ENCODE peak calls at places on chromosomes 12 and 14, in seven cellular contexts. F is bronchial epithelial cell, V is WTC11, C is thyroid gland, O is GM13977, W is OCI-LY7, B is neural crest cell. K is an unnamed sample.

GRCh38 chr12:3972576-3972975 is 99.4 kb upstream of the PARP11 start:
- DNase-seq in F (no peak), V (no peak), C (no peak), O (no peak), W (no peak), B (no peak), K (no peak)

GRCh38 chr14:68146812-68147211 is 327.2 kb downstream of the RAD51B start:
- DNase-seq in F (peak; percentile 67), V (no peak), C (peak; percentile 66), O (no peak), W (no peak), B (no peak), K (peak; percentile 35)

GRCh38 chr12:52608826-52609630 is 7.8 kb upstream of the KRT72 start:
- DNase-seq in F (no peak), V (no peak), C (no peak), O (no peak), W (no peak), B (no peak), K (no peak)

GRCh38 chr12:818733-819132 is 66.4 kb downstream of the WNK1 start:
- DNase-seq in F (peak; percentile 20), V (no peak), C (no peak), O (no peak), W (no peak), B (no peak), K (no peak)

GRCh38 chr14:69087061-69087461 is 65.9 kb downstream of the DCAF5 start:
- DNase-seq in F (no peak), V (no peak), C (peak; percentile 54), O (no peak), W (no peak), B (no peak), K (no peak)

GRCh38 chr12:39431797-39432196 is 11.1 kb downstream of the KIF21A start:
- DNase-seq in F (no peak), V (no peak), C (no peak), O (no peak), W (no peak), B (no peak), K (no peak)

GRCh38 chr14:102362084-102362483 is 606 bp downstream of the CINP start:
- DNase-seq in F (peak; percentile 77), V (no peak), C (no peak), O (peak; percentile 73), W (peak; percentile 4), B (no peak), K (no peak)

GRCh38 chr14:99326041-99326710 is 54.2 kb upstream of the BCL11B start:
- DNase-seq in F (no peak), V (no peak), C (no peak), O (peak; percentile 10), W (no peak), B (no peak), K (no peak)

GRCh38 chr14:24381363-24382102 is 13.5 kb downstream of the NFATC4 start:
- DNase-seq in F (no peak), V (no peak), C (peak; percentile 50), O (no peak), W (no peak), B (no peak), K (no peak)

GRCh38 chr14:91225025-91225424 is 19.5 kb downstream of the GPR68 start:
- DNase-seq in F (peak; percentile 76), V (no peak), C (peak; percentile 44), O (no peak), W (no peak), B (no peak), K (no peak)

DNA sequence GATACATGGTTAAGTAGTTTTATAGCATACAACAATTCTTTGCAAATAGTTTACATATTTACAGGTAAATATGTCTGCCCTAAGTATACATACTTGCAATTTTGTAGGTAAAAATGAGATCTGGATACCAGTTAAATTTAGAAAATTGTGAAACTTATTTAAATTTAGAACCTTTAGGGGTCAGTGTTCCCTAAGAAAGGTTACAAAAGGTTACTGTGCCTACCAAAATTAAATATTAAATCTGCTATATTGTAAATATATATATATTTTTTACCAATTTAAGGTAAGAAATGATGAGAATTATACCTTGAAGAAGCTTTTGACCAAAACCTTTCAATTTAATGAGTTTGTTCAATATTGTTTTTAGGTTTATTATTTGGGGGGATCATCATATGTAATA is 54.0 kb downstream of the MIPOL1 start:
- DNase-seq in F (no peak), V (no peak), C (no peak), O (no peak), W (no peak), B (no peak), K (no peak)
- TF ChIP-seq CTCF in F (no peak), V (no peak), C (no peak), O (no peak), W (peak; percentile 15), B (peak; percentile 51), K (peak; percentile 28)

GRCh38 chr12:105175397-105175990 is 60.5 kb downstream of the APPL2 start:
- DNase-seq in F (no peak), V (no peak), C (no peak), O (no peak), W (no peak), B (no peak), K (no peak)
- TF ChIP-seq CTCF in F (no peak), V (no peak), C (no peak), O (no peak), W (no peak), B (no peak), K (no peak)

GRCh38 chr12:122981587-122982493 is 1.4 kb downstream of the ARL6IP4 start:
- DNase-seq in F (no peak), V (no peak), C (no peak), O (no peak), W (no peak), B (no peak), K (no peak)

GRCh38 chr12:122981036-122981471 is 573 bp downstream of the ARL6IP4 start:
- DNase-seq in F (no peak), V (no peak), C (no peak), O (no peak), W (peak; percentile 57), B (no peak), K (no peak)

GRCh38 chr12:122979908-122980191 is 631 bp upstream of the ARL6IP4 start:
- DNase-seq in F (peak; percentile 20), V (no peak), C (no peak), O (peak; percentile 60), W (peak; percentile 79), B (no peak), K (no peak)

GRCh38 chr12:122979001-122979907 is 1.2 kb upstream of the ARL6IP4 start:
- DNase-seq in F (no peak), V (no peak), C (no peak), O (no peak), W (no peak), B (no peak), K (no peak)

GRCh38 chr12:122980192-122981035 is at the start of gene ARL6IP4:
- DNase-seq in F (peak; percentile 16), V (peak; percentile 47), C (peak; percentile 57), O (peak; percentile 94), W (peak; percentile 85), B (peak; percentile 41), K (peak; percentile 74)
- TF ChIP-seq CTCF in F (no peak), V (no peak), C (no peak), O (no peak), W (no peak), B (no peak), K (no peak)

GRCh38 chr14:97692084-97692483 is 894.9 kb downstream of the VRK1 start:
- DNase-seq in F (no peak), V (no peak), C (no peak), O (no peak), W (no peak), B (no peak), K (no peak)
- TF ChIP-seq CTCF in F (no peak), V (no peak), C (no peak), O (no peak), W (no peak), B (no peak), K (no peak)

DNA sequence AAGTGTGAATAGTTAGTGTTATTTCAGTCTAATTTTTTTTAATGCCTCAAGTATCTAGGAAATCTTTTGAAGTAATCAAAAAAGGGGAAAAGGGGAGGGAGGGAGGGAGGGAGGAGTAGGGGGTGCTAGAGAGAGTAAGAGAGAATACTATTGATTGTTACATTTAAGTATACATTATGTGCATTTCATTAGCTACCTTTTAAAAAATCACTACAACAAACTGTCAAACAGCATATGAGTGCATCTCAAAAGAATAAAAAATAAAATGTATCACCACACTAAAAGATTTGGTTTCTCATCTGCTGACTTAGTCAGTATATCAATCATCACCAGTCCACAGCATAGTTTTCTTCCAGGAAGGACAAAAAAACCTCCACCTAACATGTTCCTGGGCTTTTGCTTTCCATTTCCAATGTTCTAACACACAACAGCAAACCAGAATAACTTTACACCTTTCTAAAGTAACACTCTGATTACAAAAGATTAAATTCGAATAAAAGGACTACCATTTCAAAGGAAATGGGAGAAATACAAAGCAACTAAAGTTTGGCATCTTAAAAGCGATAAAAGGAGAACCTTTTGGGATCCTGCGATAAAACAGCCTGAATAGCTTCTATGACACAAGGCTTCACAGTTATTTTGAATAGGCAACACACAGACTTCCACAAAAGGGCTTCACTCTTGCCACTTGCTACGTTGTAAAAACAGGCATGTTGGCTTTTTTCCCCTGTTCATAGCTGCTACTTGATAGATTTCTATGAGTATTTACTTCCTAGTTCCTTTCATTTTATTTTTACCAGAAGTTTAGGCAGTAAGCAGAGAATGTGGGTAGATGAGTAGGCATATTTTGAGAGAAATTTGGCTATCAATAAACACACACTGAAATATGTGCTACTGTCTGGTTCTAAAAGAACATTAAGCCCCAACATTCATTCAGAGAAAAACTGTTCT is 160.9 kb downstream of the EPS8 start:
- DNase-seq in F (no peak), V (no peak), C (peak; percentile 16), O (no peak), W (no peak), B (no peak), K (no peak)
- TF ChIP-seq CTCF in F (no peak), V (no peak), C (no peak), O (no peak), W (no peak), B (no peak), K (no peak)

K was measured in Calu3.